ENCODE peak calls at places on chromosomes 11 and 22, in five cellular contexts. T is mesenchymal stem cell, U is H9, A is IMR-90, X is mesendoderm. H is an unnamed sample.
A peak's percentile ranks its signal among the peaks of the same experiment; 100 is the strongest.

GRCh38 chr11:76576166-76576565 is 94.4 kb downstream of the LRRC32 start:
- DNase-seq in A (no peak), U (no peak), X (no peak), T (peak; percentile 37), H (no peak)

GRCh38 chr22:33082221-33082620 is 24.0 kb upstream of the SYN3 start:
- DNase-seq in U (no peak), X (no peak), A (no peak), T (no peak), H (no peak)

GRCh38 chr11:25983280-25983679 is 348.6 kb upstream of the ANO3 start:
- DNase-seq in U (no peak), T (no peak), A (no peak), X (no peak), H (no peak)

GRCh38 chr11:117597083-117597482 is 199.9 kb downstream of the DSCAML1 start:
- DNase-seq in X (peak; percentile 76), T (peak; percentile 30), U (peak; percentile 78), A (peak; percentile 32), H (peak; percentile 66)

GRCh38 chr11:102415252-102415916 is 37.2 kb downstream of the TMEM123 start:
- DNase-seq in T (no peak), U (no peak), X (no peak), A (no peak), H (no peak)

GRCh38 chr22:23065495-23066122 is 4.7 kb upstream of the GNAZ start:
- DNase-seq in A (no peak), X (no peak), U (peak; percentile 24), T (no peak), H (no peak)

GRCh38 chr22:36022162-36022561 is 6.5 kb downstream of the RBFOX2 start:
- DNase-seq in X (no peak), A (peak; percentile 90), T (peak; percentile 87), U (no peak), H (no peak)

GRCh38 chr11:58741127-58741526 is 9.4 kb upstream of the GLYAT start:
- DNase-seq in A (no peak), U (no peak), T (no peak), X (no peak), H (no peak)

GRCh38 chr22:23085351-23085671 is 15.0 kb downstream of the GNAZ start:
- DNase-seq in A (no peak), T (no peak), U (no peak), X (no peak), H (no peak)

GRCh38 chr22:25080855-25081254 is 118.8 kb upstream of the CRYBB3 start:
- DNase-seq in U (no peak), A (no peak), X (peak; percentile 15), T (no peak), H (no peak)

GRCh38 chr22:43849731-43850130 is 12.6 kb downstream of the SULT4A1 start:
- DNase-seq in T (no peak), A (no peak), U (peak; percentile 21), X (no peak), H (no peak)

GRCh38 chr22:43851979-43852307 is 10.4 kb downstream of the SULT4A1 start:
- DNase-seq in A (no peak), X (no peak), U (no peak), T (no peak), H (no peak)

GRCh38 chr22:43848366-43849171 is 13.7 kb downstream of the SULT4A1 start:
- DNase-seq in T (no peak), X (peak; percentile 42), U (peak; percentile 49), A (peak; percentile 52), H (no peak)

GRCh38 chr22:43851058-43851978 is 11.0 kb downstream of the SULT4A1 start:
- DNase-seq in A (no peak), U (peak; percentile 25), T (no peak), X (no peak), H (no peak)

DNA sequence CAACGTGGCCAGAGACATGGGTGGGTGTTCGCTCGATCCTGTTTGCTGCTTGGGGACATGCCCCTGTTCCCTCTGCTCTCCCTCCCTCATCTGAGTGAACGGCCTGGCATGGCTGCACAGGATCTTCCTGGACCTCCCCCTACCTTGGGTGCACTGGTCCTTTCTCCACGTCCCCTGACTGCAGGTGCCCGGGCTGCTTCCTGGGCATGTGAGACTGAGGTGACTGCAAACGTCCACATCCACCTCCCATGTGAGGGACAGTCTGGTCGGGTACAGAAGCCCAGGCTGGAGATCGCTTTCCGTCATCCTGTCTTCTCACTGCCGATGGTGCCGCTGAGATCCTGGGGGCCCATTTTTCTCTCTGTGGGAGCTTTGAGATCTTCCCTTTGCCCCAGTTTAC is 11.8 kb downstream of the SULT4A1 start:
- DNase-seq in A (no peak), U (peak; percentile 20), X (no peak), T (no peak), H (no peak)
- H3K79me1 ChIP-seq in A (peaks cover 2% of the 10 kb centered on the region), U (no peaks in the 10 kb centered on the region), X (peaks cover 22% of the 10 kb centered on the region), T (no peaks in the 10 kb centered on the region), H (peaks cover 8% of the 10 kb centered on the region)

GRCh38 chr11:69650081-69650831 is 9.3 kb downstream of the CCND1 start:
- DNase-seq in X (no peak), T (no peak), U (peak; percentile 25), A (no peak), H (no peak)
- H4K8ac ChIP-seq in X (no peak overlapping the region), T (peak overlapping the region; percentile 82), U (no peak overlapping the region), A (no peak overlapping the region), H (no peak overlapping the region)

DNA sequence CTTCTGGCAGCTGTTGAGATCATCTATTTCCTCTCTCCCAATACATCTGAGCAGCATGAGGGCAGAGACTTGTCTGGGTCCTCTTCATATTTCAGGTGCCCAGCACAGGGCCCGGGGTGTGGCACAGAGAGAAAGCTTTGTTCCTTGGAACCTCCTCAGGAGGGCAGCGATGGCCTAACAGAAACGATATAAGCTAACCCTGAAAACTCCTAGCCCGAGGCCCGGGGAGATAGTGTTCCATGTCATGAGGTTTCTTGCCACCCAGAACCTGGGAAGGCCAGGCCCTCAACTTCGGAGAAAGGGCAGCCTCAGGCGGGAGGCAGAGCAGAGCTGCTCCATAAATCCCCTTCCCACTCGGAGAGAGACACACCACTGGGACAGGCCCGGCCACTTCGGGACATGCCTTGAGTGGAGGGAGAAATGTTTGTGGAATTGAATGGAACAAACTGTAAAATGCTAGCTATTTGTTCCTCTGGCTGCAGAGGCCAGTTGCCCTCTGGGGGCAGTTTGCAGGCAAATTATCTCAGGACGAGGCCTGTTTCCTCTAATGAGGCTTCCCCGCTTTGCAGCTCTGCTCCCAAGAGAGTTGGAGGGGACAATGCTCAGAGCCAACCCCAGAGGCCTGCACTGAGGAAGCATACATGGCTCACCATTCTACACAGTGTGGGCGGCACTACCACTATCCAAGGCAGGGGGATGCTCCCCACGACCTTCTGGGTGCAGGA is 11.6 kb downstream of the ARRB1 start:
- DNase-seq in X (peak; percentile 69), T (peak; percentile 71), A (no peak), U (no peak), H (no peak)
- H3K79me1 ChIP-seq in X (peaks cover 42% of the 10 kb centered on the region), T (peaks cover 26% of the 10 kb centered on the region), A (peaks cover 8% of the 10 kb centered on the region), U (no peaks in the 10 kb centered on the region), H (no peaks in the 10 kb centered on the region)

GRCh38 chr11:46239801-46240061 is 37.7 kb upstream of the CREB3L1 start:
- DNase-seq in A (peak; percentile 22), T (peak; percentile 69), U (no peak), X (no peak), H (no peak)

GRCh38 chr11:46238967-46239800 is 38.3 kb upstream of the CREB3L1 start:
- DNase-seq in A (peak; percentile 84), U (peak; percentile 95), T (peak; percentile 88), X (peak; percentile 95), H (peak; percentile 89)

GRCh38 chr11:46237248-46238077 is 40.0 kb upstream of the CREB3L1 start:
- DNase-seq in U (peak; percentile 77), X (peak; percentile 95), A (peak; percentile 92), T (peak; percentile 93), H (no peak)

GRCh38 chr11:46236918-46237247 is 40.6 kb upstream of the CREB3L1 start:
- DNase-seq in T (no peak), U (no peak), X (no peak), A (no peak), H (no peak)

GRCh38 chr11:46238078-46238966 is 39.1 kb upstream of the CREB3L1 start:
- DNase-seq in A (peak; percentile 63), U (peak; percentile 64), T (peak; percentile 72), X (peak; percentile 71), H (peak; percentile 62)
- H4K8ac ChIP-seq in A (peak overlapping the region; percentile 72), U (no peak overlapping the region), T (peak overlapping the region; percentile 16), X (no peak overlapping the region), H (no peak overlapping the region)

GRCh38 chr22:19887251-19887985 is 32.7 kb upstream of the GNB1L start:
- DNase-seq in T (no peak), X (no peak), U (no peak), A (no peak), H (no peak)

GRCh38 chr22:19888131-19888746 is 33.6 kb upstream of the GNB1L start:
- DNase-seq in A (no peak), X (no peak), U (no peak), T (no peak), H (no peak)

GRCh38 chr22:19885841-19886592 is 31.3 kb upstream of the GNB1L start:
- DNase-seq in T (no peak), X (no peak), A (no peak), U (no peak), H (no peak)

GRCh38 chr22:19884954-19885751 is 30.5 kb upstream of the GNB1L start:
- DNase-seq in X (no peak), U (no peak), A (no peak), T (no peak), H (no peak)

DNA sequence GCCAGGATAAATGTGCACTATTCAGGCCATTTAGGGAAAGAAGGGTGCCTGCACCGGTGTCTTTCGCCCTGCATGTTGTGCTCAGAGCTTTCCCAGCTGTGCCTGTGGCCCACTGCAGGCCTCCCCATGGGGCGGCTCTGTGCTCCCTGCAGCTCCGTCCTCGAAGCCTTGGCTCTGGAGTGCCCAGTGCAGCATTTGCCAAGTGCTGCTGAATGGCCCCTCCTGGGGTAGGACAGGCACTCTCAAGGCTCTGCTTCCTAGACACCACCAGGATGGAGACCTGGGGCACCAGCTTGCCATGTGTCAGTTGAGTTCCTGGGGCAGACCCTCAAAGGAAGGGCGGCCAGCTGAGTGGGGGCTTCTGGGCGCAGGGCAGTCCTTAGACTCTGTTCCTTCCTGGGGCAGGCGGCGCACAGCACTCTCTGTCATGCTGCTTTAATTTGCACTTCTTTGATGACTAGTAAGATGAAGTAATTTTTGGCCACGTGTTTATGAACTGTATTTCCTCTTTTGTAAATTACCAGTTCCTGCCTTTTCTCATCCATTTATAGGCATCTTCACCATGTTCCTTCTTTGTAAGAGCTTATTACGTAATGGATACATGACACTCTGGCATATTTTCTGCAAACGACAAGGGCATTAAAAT is 32.1 kb upstream of the GNB1L start:
- DNase-seq in A (peak; percentile 61), T (peak; percentile 58), U (no peak), X (no peak), H (no peak)
- H3K79me1 ChIP-seq in A (peaks cover 51% of the 10 kb centered on the region), T (no peaks in the 10 kb centered on the region), U (no peaks in the 10 kb centered on the region), X (no peaks in the 10 kb centered on the region), H (no peaks in the 10 kb centered on the region)